ENCODE peak calls at places on chromosomes 6 and 20, in five cellular contexts. One of them, this sample, is unnamed.

GRCh38 chr20:43183526-43183925 is 6.2 kb downstream of the PTPRT start:
- DNase-seq in A549: no peak
- DNase-seq in suprapubic skin: no peak
- DNase-seq in tibial nerve: no peak
- DNase-seq in stomach: no peak
- DNase-seq in this sample: no peak

GRCh38 chr6:14105547-14105946 is 12.0 kb upstream of the CD83 start:
- DNase-seq in stomach: no peak
- DNase-seq in A549: no peak
- DNase-seq in suprapubic skin: no peak
- DNase-seq in tibial nerve: no peak
- DNase-seq in this sample: no peak

GRCh38 chr6:133752129-133752528 is 136.8 kb upstream of the TCF21 start:
- DNase-seq in A549: no peak
- DNase-seq in tibial nerve: no peak
- DNase-seq in suprapubic skin: no peak
- DNase-seq in stomach: no peak
- DNase-seq in this sample: no peak

GRCh38 chr6:144797881-144798589 is 512.9 kb downstream of the UTRN start:
- DNase-seq in stomach: no peak
- DNase-seq in tibial nerve: no peak
- DNase-seq in A549: peak
- DNase-seq in suprapubic skin: no peak
- DNase-seq in this sample: no peak

GRCh38 chr6:35048031-35048613 is 93.0 kb downstream of the TCP11 start:
- DNase-seq in tibial nerve: no peak
- DNase-seq in A549: no peak
- DNase-seq in suprapubic skin: no peak
- DNase-seq in stomach: no peak
- DNase-seq in this sample: no peak

GRCh38 chr20:37972256-37973058 is 60.8 kb downstream of the TTI1 start:
- DNase-seq in tibial nerve: no peak
- DNase-seq in stomach: no peak
- DNase-seq in suprapubic skin: no peak
- DNase-seq in A549: no peak
- DNase-seq in this sample: no peak

GRCh38 chr6:156639023-156639728 is 138.0 kb upstream of the ARID1B start:
- DNase-seq in stomach: no peak
- DNase-seq in tibial nerve: no peak
- DNase-seq in A549: no peak
- DNase-seq in suprapubic skin: no peak
- DNase-seq in this sample: no peak

GRCh38 chr6:153059311-153059710 is 56.8 kb upstream of the MTRF1L start:
- DNase-seq in suprapubic skin: no peak
- DNase-seq in A549: no peak
- DNase-seq in tibial nerve: no peak
- DNase-seq in stomach: no peak
- DNase-seq in this sample: no peak

GRCh38 chr20:40317156-40317790 is 371.8 kb downstream of the MAFB start:
- DNase-seq in suprapubic skin: no peak
- DNase-seq in tibial nerve: no peak
- DNase-seq in stomach: no peak
- DNase-seq in A549: no peak
- DNase-seq in this sample: no peak

GRCh38 chr6:157240960-157241311 is 82.4 kb downstream of the TMEM242 start:
- DNase-seq in A549: no peak
- DNase-seq in tibial nerve: no peak
- DNase-seq in stomach: no peak
- DNase-seq in suprapubic skin: no peak
- DNase-seq in this sample: no peak

GRCh38 chr6:108222064-108222463 is 38.8 kb downstream of the SNX3 start:
- DNase-seq in tibial nerve: no peak
- DNase-seq in stomach: no peak
- DNase-seq in suprapubic skin: no peak
- DNase-seq in A549: no peak
- DNase-seq in this sample: no peak

GRCh38 chr6:161261325-161261724 is 12.5 kb downstream of the AGPAT4 start:
- DNase-seq in tibial nerve: no peak
- DNase-seq in suprapubic skin: no peak
- DNase-seq in stomach: no peak
- DNase-seq in A549: no peak
- DNase-seq in this sample: no peak

GRCh38 chr6:43972915-43973304 is 154.3 kb downstream of the MRPL14 start:
- DNase-seq in A549: no peak
- DNase-seq in suprapubic skin: peak
- DNase-seq in stomach: peak
- DNase-seq in tibial nerve: no peak
- DNase-seq in this sample: peak

GRCh38 chr20:37095108-37095608 is 639 bp downstream of the RBL1 start:
- DNase-seq in stomach: no peak
- DNase-seq in suprapubic skin: no peak
- DNase-seq in tibial nerve: no peak
- DNase-seq in A549: peak
- DNase-seq in this sample: no peak

DNA sequence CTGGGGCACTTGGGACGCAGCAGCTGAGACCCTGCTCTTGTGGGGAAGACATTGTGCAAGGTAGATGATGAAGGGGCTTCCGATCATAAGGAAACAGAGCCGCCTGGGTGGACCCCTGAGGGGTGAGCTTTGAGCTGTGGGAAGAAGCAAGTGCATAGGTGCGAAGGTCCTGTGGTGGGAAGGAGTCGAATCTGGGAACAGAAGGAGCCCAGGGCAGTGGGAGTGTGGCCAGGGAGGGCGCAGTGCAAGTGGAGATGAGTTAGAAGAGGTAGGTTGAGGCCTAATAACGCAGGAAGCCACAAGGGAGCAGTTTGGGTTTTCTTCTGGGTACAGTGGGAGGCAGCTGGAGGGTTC is 10.3 kb downstream of the RBM38 start:
- DNase-seq in tibial nerve: no peak
- DNase-seq in stomach: no peak
- DNase-seq in A549: no peak
- DNase-seq in suprapubic skin: no peak
- DNase-seq in this sample: no peak
- TF ChIP-seq POLR2A in tibial nerve: no peak
- TF ChIP-seq POLR2A in stomach: no peak
- TF ChIP-seq POLR2A in A549: no peak
- TF ChIP-seq POLR2A in suprapubic skin: no peak
- TF ChIP-seq POLR2A in this sample: no peak

GRCh38 chr20:63084563-63084927 is 77.8 kb upstream of the BHLHE23 start:
- DNase-seq in stomach: no peak
- DNase-seq in suprapubic skin: peak
- DNase-seq in A549: no peak
- DNase-seq in tibial nerve: no peak
- DNase-seq in this sample: no peak

GRCh38 chr20:63082308-63082938 is 75.7 kb upstream of the BHLHE23 start:
- DNase-seq in A549: no peak
- DNase-seq in suprapubic skin: peak
- DNase-seq in stomach: peak
- DNase-seq in tibial nerve: no peak
- DNase-seq in this sample: no peak

GRCh38 chr20:63082939-63083735 is 76.4 kb upstream of the BHLHE23 start:
- DNase-seq in stomach: no peak
- DNase-seq in A549: no peak
- DNase-seq in tibial nerve: no peak
- DNase-seq in suprapubic skin: peak
- DNase-seq in this sample: peak

GRCh38 chr20:63085087-63085861 is 78.5 kb upstream of the BHLHE23 start:
- DNase-seq in tibial nerve: no peak
- DNase-seq in stomach: no peak
- DNase-seq in suprapubic skin: peak
- DNase-seq in A549: peak
- DNase-seq in this sample: no peak

GRCh38 chr20:63083831-63084562 is 77.2 kb upstream of the BHLHE23 start:
- DNase-seq in A549: no peak
- DNase-seq in tibial nerve: no peak
- DNase-seq in suprapubic skin: peak
- DNase-seq in stomach: no peak
- DNase-seq in this sample: no peak
- TF ChIP-seq POLR2A in A549: no peak
- TF ChIP-seq POLR2A in tibial nerve: no peak
- TF ChIP-seq POLR2A in suprapubic skin: no peak
- TF ChIP-seq POLR2A in stomach: no peak
- TF ChIP-seq POLR2A in this sample: no peak

DNA sequence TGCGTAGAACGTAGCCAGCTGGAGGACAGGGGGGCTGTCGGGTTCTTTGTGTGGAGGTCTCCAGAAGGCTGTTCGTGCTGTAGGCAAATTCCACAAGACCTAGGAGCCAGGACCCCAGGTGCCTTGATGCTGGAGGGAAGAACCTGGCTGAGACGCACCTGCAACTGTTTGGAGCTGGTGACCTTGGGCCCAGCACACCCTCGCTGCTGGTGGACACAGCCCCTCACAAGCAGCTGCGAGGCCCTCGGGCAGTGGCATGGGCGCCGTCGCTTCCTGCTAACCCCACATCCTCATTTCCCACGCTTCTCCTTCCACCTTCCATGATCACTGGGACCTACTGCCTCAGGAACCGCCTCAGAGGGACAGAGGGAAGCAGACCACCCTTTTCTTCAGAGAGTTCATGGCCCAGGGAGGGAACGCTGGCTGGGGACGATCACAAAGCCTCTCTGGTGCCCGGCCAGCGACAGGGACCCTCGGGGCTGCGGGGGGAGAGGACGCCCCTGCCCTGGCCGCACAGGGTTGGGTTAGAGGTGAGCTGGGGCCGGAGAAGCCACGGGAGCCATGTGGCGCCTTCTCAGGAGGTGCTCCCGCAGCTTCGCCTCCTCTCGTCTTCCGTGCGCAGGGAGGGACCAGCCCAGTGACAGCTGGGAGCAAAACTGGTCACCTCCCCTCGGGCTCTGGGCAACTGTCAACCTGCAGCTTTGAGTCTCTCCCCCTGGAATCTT is 18.4 kb downstream of the DLL1 start:
- DNase-seq in A549: no peak
- DNase-seq in tibial nerve: no peak
- DNase-seq in stomach: no peak
- DNase-seq in suprapubic skin: no peak
- DNase-seq in this sample: no peak
- TF ChIP-seq POLR2A in A549: no peak
- TF ChIP-seq POLR2A in tibial nerve: no peak
- TF ChIP-seq POLR2A in stomach: no peak
- TF ChIP-seq POLR2A in suprapubic skin: no peak
- TF ChIP-seq POLR2A in this sample: no peak

GRCh38 chr6:37123957-37124729 is 45.8 kb upstream of the PIM1 start:
- DNase-seq in A549: no peak
- DNase-seq in suprapubic skin: no peak
- DNase-seq in stomach: no peak
- DNase-seq in tibial nerve: no peak
- DNase-seq in this sample: no peak

GRCh38 chr6:37126554-37126906 is 43.4 kb upstream of the PIM1 start:
- DNase-seq in tibial nerve: no peak
- DNase-seq in A549: no peak
- DNase-seq in suprapubic skin: no peak
- DNase-seq in stomach: no peak
- DNase-seq in this sample: no peak

GRCh38 chr6:37126961-37127360 is 43.0 kb upstream of the PIM1 start:
- DNase-seq in A549: no peak
- DNase-seq in tibial nerve: no peak
- DNase-seq in suprapubic skin: no peak
- DNase-seq in stomach: no peak
- DNase-seq in this sample: no peak

GRCh38 chr6:37127961-37128862 is 41.7 kb upstream of the PIM1 start:
- DNase-seq in tibial nerve: no peak
- DNase-seq in stomach: peak
- DNase-seq in suprapubic skin: no peak
- DNase-seq in A549: peak
- DNase-seq in this sample: no peak

DNA sequence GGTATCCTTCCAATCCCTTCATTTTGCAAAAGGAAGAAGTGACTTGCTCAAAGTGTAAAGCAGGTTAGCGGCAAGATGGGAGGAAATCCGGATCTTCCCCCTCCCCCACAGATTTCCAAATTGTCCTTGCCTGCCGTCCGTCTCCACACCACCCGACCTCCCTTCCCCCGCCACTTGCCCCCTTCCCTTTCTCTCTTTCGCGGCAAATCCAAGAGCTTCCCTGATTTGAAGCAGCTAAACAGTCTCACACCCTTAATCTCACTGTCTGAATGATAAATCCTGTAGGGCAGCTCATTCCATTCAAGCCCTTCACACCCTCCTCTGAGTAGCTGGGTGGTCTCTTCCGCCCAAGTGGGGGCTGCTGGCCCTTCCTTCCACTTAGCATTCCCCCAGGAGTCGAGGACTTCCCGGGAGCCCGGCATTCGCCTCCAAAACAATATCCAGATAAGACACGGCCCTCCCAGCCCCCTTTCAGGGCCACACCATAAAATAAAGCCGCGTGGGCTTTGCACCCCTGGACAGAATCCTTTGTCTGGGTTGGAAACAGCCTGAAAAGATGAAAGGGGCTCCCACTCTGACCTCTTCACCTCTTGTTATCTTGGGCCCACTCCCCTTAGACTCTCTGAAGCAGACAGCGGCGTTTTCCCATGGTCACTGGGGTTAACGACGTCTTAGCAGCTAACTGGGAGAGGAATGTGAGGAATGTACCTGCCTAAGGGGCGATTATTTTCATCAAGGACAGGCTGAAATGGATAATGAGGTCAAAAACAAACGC is 44.0 kb upstream of the PIM1 start:
- DNase-seq in tibial nerve: no peak
- DNase-seq in suprapubic skin: no peak
- DNase-seq in A549: peak
- DNase-seq in stomach: no peak
- DNase-seq in this sample: no peak
- TF ChIP-seq POLR2A in tibial nerve: no peak
- TF ChIP-seq POLR2A in suprapubic skin: no peak
- TF ChIP-seq POLR2A in A549: no peak
- TF ChIP-seq POLR2A in stomach: no peak
- TF ChIP-seq POLR2A in this sample: no peak

This sample was measured in lower leg skin.